ENCODE peak calls at places on chromosomes 2 and 18, in four cellular contexts. P, W, Q and N are unnamed samples.

GRCh38 chr2:203819434-203820133 is 48.0 kb upstream of the CTLA4 start:
- DNase-seq in P (no peak), W (no peak), Q (no peak), N (no peak)

GRCh38 chr2:70988151-70988550 is 6.5 kb downstream of the TEX261 start:
- DNase-seq in P (no peak), W (no peak), Q (no peak), N (no peak)

GRCh38 chr2:66240284-66240683 is 194.6 kb upstream of the MEIS1 start:
- DNase-seq in P (no peak), W (no peak), Q (no peak), N (no peak)

GRCh38 chr2:71703981-71704545 is 250.7 kb downstream of the DYSF start:
- DNase-seq in P (no peak), W (no peak), Q (no peak), N (no peak)

GRCh38 chr2:144376926-144377325 is 143.0 kb downstream of the ZEB2 start:
- DNase-seq in P (no peak), W (no peak), Q (no peak), N (no peak)

GRCh38 chr2:215693269-215693998 is 257.6 kb upstream of the FN1 start:
- DNase-seq in P (peak; percentile 39), W (no peak), Q (no peak), N (no peak)

GRCh38 chr18:27599202-27599829 is 414.2 kb upstream of the CHST9 start:
- DNase-seq in P (peak; percentile 8), W (peak; percentile 49), Q (peak; percentile 58), N (no peak)

GRCh38 chr2:100796499-100797100 is 23.3 kb upstream of the NPAS2 start:
- DNase-seq in P (no peak), W (no peak), Q (no peak), N (no peak)

GRCh38 chr2:26675651-26676255 is 16.8 kb upstream of the KCNK3 start:
- DNase-seq in P (no peak), W (no peak), Q (no peak), N (no peak)

GRCh38 chr2:70906439-70907018 is 29.2 kb upstream of the ATP6V1B1 start:
- DNase-seq in P (no peak), W (no peak), Q (no peak), N (no peak)

GRCh38 chr2:238161291-238162051 is 2.7 kb downstream of the ERFE start:
- DNase-seq in P (no peak), W (no peak), Q (no peak), N (no peak)

GRCh38 chr2:8847400-8847799 is 10.0 kb upstream of the KIDINS220 start:
- DNase-seq in P (no peak), W (no peak), Q (no peak), N (no peak)

GRCh38 chr2:166167451-166167850 is 39.6 kb upstream of the SCN1A start:
- DNase-seq in P (no peak), W (no peak), Q (no peak), N (peak; percentile 23)

GRCh38 chr2:25677877-25678276 is 4.5 kb upstream of the DTNB start:
- DNase-seq in P (no peak), W (no peak), Q (no peak), N (no peak)

GRCh38 chr2:108922141-108922915 is 66.7 kb downstream of the EDAR start:
- DNase-seq in P (no peak), W (no peak), Q (no peak), N (no peak)

GRCh38 chr2:25685741-25686140 is 12.4 kb upstream of the DTNB start:
- DNase-seq in P (no peak), W (no peak), Q (no peak), N (no peak)

GRCh38 chr2:45712538-45712937 is 61.1 kb downstream of the PRKCE start:
- DNase-seq in P (no peak), W (no peak), Q (no peak), N (no peak)

GRCh38 chr2:216023055-216023648 is 9.8 kb upstream of the MREG start:
- DNase-seq in P (peak; percentile 59), W (peak; percentile 67), Q (peak; percentile 48), N (no peak)

GRCh38 chr18:74198453-74198852 is 50.1 kb downstream of the TIMM21 start:
- DNase-seq in P (no peak), W (no peak), Q (no peak), N (no peak)

GRCh38 chr2:36708119-36708741 is 11.7 kb downstream of the VIT start:
- DNase-seq in P (peak; percentile 71), W (no peak), Q (no peak), N (no peak)

GRCh38 chr18:58592223-58593214 is 36.4 kb downstream of the ALPK2 start:
- DNase-seq in P (no peak), W (no peak), Q (no peak), N (no peak)

GRCh38 chr2:200171761-200172482 is 134.6 kb upstream of the SPATS2L start:
- DNase-seq in P (no peak), W (no peak), Q (no peak), N (no peak)

GRCh38 chr2:203830294-203831055 is 37.1 kb upstream of the CTLA4 start:
- DNase-seq in P (no peak), W (peak; percentile 74), Q (no peak), N (no peak)

GRCh38 chr18:74994502-74995403 is 214.2 kb downstream of the PTGR3 start:
- DNase-seq in P (no peak), W (peak; percentile 34), Q (no peak), N (no peak)

GRCh38 chr2:75632813-75633212 is 13.8 kb upstream of the MRPL19 start:
- DNase-seq in P (no peak), W (no peak), Q (no peak), N (no peak)

GRCh38 chr2:100064165-100064564 is 78.2 kb downstream of the AFF3 start:
- DNase-seq in P (no peak), W (no peak), Q (no peak), N (no peak)

GRCh38 chr2:62999905-63000304 is 50.7 kb upstream of the OTX1 start:
- DNase-seq in P (peak; percentile 12), W (no peak), Q (no peak), N (no peak)

GRCh38 chr2:128549094-128549493 is 230.4 kb upstream of the HS6ST1 start:
- DNase-seq in P (no peak), W (no peak), Q (no peak), N (no peak)

GRCh38 chr2:100188326-100188725 is 45.9 kb upstream of the AFF3 start:
- DNase-seq in P (no peak), W (no peak), Q (no peak), N (no peak)

GRCh38 chr2:24863636-24864035 is 56.4 kb downstream of the ADCY3 start:
- DNase-seq in P (no peak), W (no peak), Q (no peak), N (no peak)

GRCh38 chr2:170530284-170530745 is 184.8 kb upstream of the SP5 start:
- DNase-seq in P (peak; percentile 34), W (no peak), Q (peak; percentile 54), N (peak; percentile 83)

GRCh38 chr2:64606495-64607363 is 47.0 kb downstream of the SERTAD2 start:
- DNase-seq in P (no peak), W (peak; percentile 94), Q (peak; percentile 27), N (no peak)

GRCh38 chr18:44819944-44820510 is 139.3 kb downstream of the SETBP1 start:
- DNase-seq in P (no peak), W (no peak), Q (no peak), N (no peak)

GRCh38 chr2:159617651-159618050 is 1.3 kb upstream of the BAZ2B start:
- DNase-seq in P (no peak), W (no peak), Q (no peak), N (no peak)

GRCh38 chr2:14614011-14614410 is 18.5 kb upstream of the LRATD1 start:
- DNase-seq in P (no peak), W (no peak), Q (no peak), N (no peak)